ENCODE peak calls at places on chromosomes 7 and 10, in ten cellular contexts. P, W, I, U, L, J, B, Z, F and R are unnamed samples.

GRCh38 chr10:50528206-50528605 is 95.5 kb downstream of the SGMS1 start:
- DNase-seq in U (no peak), P (no peak), L (no peak), J (no peak), I (no peak), W (no peak), B (no peak), F (no peak), Z (no peak), R (no peak)

GRCh38 chr7:72538147-72538546 is 126.0 kb upstream of the CALN1 start:
- DNase-seq in Z (no peak), W (no peak), J (no peak), P (no peak), B (no peak), I (no peak), F (no peak), L (no peak), U (no peak), R (no peak)

GRCh38 chr7:2928613-2929311 is 84.7 kb upstream of the GNA12 start:
- DNase-seq in J (no peak), I (no peak), L (no peak), W (no peak), U (no peak), Z (no peak), F (peak; percentile 23), B (no peak), P (no peak), R (no peak)

GRCh38 chr7:42151309-42151708 is 85.7 kb downstream of the GLI3 start:
- DNase-seq in J (no peak), W (no peak), Z (no peak), U (no peak), B (no peak), I (no peak), F (no peak), P (no peak), L (no peak), R (no peak)

GRCh38 chr10:33542747-33543505 is 208.5 kb upstream of the NRP1 start:
- DNase-seq in U (no peak), J (no peak), W (peak; percentile 61), F (no peak), L (no peak), Z (no peak), B (no peak), I (no peak), P (no peak), R (peak; percentile 21)

GRCh38 chr7:154832557-154833138 is 170.3 kb downstream of the PAXIP1 start:
- DNase-seq in B (no peak), U (peak; percentile 37), J (no peak), W (no peak), P (no peak), F (peak; percentile 55), Z (no peak), L (peak; percentile 50), I (no peak), R (no peak)

GRCh38 chr10:112827951-112828350 is 122.1 kb upstream of the TCF7L2 start:
- DNase-seq in B (no peak), J (no peak), L (no peak), U (no peak), P (no peak), W (peak; percentile 9), Z (no peak), F (no peak), I (no peak), R (peak; percentile 49)

GRCh38 chr10:105950410-105950809 is 1214.1 kb downstream of the SORCS1 start:
- DNase-seq in F (peak; percentile 52), W (peak; percentile 69), P (peak; percentile 30), L (peak; percentile 57), Z (no peak), U (peak; percentile 39), J (peak; percentile 22), B (peak; percentile 27), I (no peak), R (peak; percentile 49)

GRCh38 chr10:44696496-44696895 is 214.6 kb upstream of the TMEM72 start:
- DNase-seq in I (no peak), P (no peak), B (no peak), J (peak; percentile 49), U (no peak), Z (no peak), F (no peak), W (peak; percentile 30), L (no peak), R (no peak)

GRCh38 chr7:63073286-63073685 is 925.4 kb upstream of the ZNF722 start:
- DNase-seq in P (no peak), W (no peak), Z (no peak), J (no peak), U (no peak), F (no peak), L (no peak), B (no peak), I (no peak), R (no peak)

GRCh38 chr10:87675396-87676376 is 16.0 kb downstream of the PAPSS2 start:
- DNase-seq in J (no peak), Z (no peak), F (no peak), U (no peak), B (no peak), L (no peak), I (no peak), P (no peak), W (peak; percentile 87), R (peak; percentile 41)

GRCh38 chr10:73920084-73920483 is 9.2 kb downstream of the PLAU start:
- DNase-seq in F (no peak), W (peak; percentile 20), P (no peak), B (no peak), L (no peak), Z (no peak), J (peak; percentile 74), I (no peak), U (peak; percentile 54), R (peak; percentile 83)

GRCh38 chr10:72340510-72340895 is 14.2 kb downstream of the DNAJB12 start:
- DNase-seq in B (peak; percentile 87), Z (peak; percentile 71), U (peak; percentile 83), L (peak; percentile 79), I (peak; percentile 72), J (peak; percentile 72), W (peak; percentile 62), F (peak; percentile 83), P (peak; percentile 56), R (peak; percentile 45)

GRCh38 chr7:124532166-124532565 is 233.4 kb downstream of the GPR37 start:
- DNase-seq in F (no peak), I (no peak), U (no peak), L (no peak), W (no peak), P (no peak), Z (no peak), J (no peak), B (no peak), R (no peak)

GRCh38 chr7:100366411-100367250 is 6.7 kb upstream of the PILRA start:
- DNase-seq in W (no peak), L (no peak), P (no peak), B (no peak), I (no peak), J (no peak), F (no peak), U (peak; percentile 61), Z (peak; percentile 44), R (no peak)

GRCh38 chr10:125148021-125148439 is 12.3 kb downstream of the CTBP2 start:
- DNase-seq in B (peak; percentile 50), F (peak; percentile 23), P (no peak), U (no peak), I (no peak), Z (no peak), L (no peak), W (peak; percentile 68), J (peak; percentile 66), R (no peak)

GRCh38 chr10:456486-456885 is 233.0 kb downstream of the DIP2C start:
- DNase-seq in W (no peak), P (no peak), Z (no peak), B (no peak), F (peak; percentile 19), J (no peak), L (no peak), I (no peak), U (no peak), R (no peak)

GRCh38 chr10:108443636-108444035 is 1279.1 kb upstream of the SORCS1 start:
- DNase-seq in J (no peak), Z (no peak), W (no peak), B (no peak), I (no peak), L (no peak), U (no peak), P (no peak), F (no peak), R (no peak)

GRCh38 chr7:39394105-39394504 is 172.1 kb upstream of the YAE1 start:
- DNase-seq in L (no peak), U (no peak), W (no peak), F (no peak), J (no peak), B (no peak), I (no peak), Z (no peak), P (no peak), R (no peak)
- TF ChIP-seq CTCF in L (no peak), U (no peak), W (no peak), F (no peak), J (no peak), B (no peak), I (no peak), Z (no peak), P (no peak), R (no peak)

DNA sequence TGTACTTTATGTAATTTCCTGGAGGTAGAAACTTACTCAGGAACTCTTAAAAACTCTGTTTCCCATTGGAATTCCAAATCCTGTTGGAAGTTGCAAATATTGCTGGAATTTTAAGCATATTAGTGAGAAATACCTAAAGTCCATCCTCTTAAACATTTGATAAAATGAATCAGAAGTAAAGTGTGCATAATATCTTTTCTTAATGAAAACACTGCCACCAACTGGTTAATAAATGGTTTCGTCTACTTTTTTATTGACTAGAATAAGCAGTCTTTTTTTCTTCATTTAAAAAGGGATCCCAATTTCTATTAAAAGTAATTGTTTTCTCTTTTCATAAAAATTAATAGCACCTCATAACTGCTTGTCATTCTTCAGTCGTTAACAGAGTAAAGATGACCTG is 28.3 kb downstream of the NPS start:
- DNase-seq in J (no peak), U (no peak), L (no peak), F (no peak), B (no peak), P (no peak), I (no peak), Z (no peak), W (peak; percentile 12), R (no peak)
- TF ChIP-seq CTCF in J (no peak), U (no peak), L (no peak), F (peak; percentile 31), B (no peak), P (no peak), I (no peak), Z (no peak), W (no peak), R (no peak)

DNA sequence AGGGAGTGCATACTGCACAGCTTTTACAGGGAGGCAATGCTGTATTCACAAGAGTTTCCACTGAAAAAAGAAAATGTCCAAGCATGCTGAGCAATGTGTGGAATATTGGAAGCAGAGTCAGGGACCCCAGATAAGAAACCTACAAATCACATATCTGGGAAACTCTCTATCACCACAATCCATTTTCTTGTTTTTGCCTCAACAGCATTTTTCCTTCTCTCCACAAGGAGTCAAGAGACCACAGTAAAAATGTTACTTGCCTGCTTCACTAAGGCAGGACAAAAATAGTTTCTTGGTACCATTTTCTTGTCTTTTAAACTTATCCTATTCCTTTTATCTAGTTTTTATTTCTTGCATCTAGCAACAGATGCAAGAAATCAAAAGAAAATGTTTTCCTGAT is 19.5 kb upstream of the PDE1C start:
- DNase-seq in I (no peak), L (no peak), J (no peak), P (no peak), U (no peak), W (no peak), F (no peak), Z (no peak), B (no peak), R (no peak)
- TF ChIP-seq CTCF in I (no peak), L (no peak), J (no peak), P (no peak), U (no peak), W (no peak), F (no peak), Z (no peak), B (no peak), R (no peak)

GRCh38 chr10:46048152-46048551 is 2.1 kb upstream of the MSMB start:
- DNase-seq in B (no peak), J (no peak), U (no peak), P (no peak), F (no peak), W (no peak), L (no peak), Z (no peak), I (no peak), R (no peak)
- TF ChIP-seq CTCF in B (no peak), J (no peak), U (no peak), P (no peak), F (no peak), W (no peak), L (no peak), Z (no peak), I (no peak), R (no peak)